ENCODE peak calls at places on chromosomes 11 and 22, in six cellular contexts. One of them, this sample, is unnamed. For H3K9me3, the result is how much of the 10 kb centered on the place peaks cover.

GRCh38 chr22:22507743-22508273 is 734 bp downstream of the ZNF280B start:
- DNase-seq in lower lobe of right lung: no peak
- DNase-seq in naive thymus-derived CD4-positive, alpha-beta T cell: no peak
- DNase-seq in upper lobe of right lung: no peak
- DNase-seq in GM23248: no peak
- DNase-seq in testis: no peak
- DNase-seq in this sample: no peak

GRCh38 chr11:41245704-41246398 is 213.6 kb downstream of the LRRC4C start:
- DNase-seq in upper lobe of right lung: peak
- DNase-seq in GM23248: no peak
- DNase-seq in lower lobe of right lung: no peak
- DNase-seq in testis: no peak
- DNase-seq in naive thymus-derived CD4-positive, alpha-beta T cell: no peak
- DNase-seq in this sample: no peak

GRCh38 chr11:26268980-26269660 is 62.8 kb upstream of the ANO3 start:
- DNase-seq in naive thymus-derived CD4-positive, alpha-beta T cell: no peak
- DNase-seq in upper lobe of right lung: no peak
- DNase-seq in GM23248: no peak
- DNase-seq in lower lobe of right lung: no peak
- DNase-seq in testis: no peak
- DNase-seq in this sample: no peak

GRCh38 chr11:11731311-11732083 is 109.7 kb upstream of the GALNT18 start:
- DNase-seq in testis: peak
- DNase-seq in upper lobe of right lung: no peak
- DNase-seq in naive thymus-derived CD4-positive, alpha-beta T cell: no peak
- DNase-seq in GM23248: peak
- DNase-seq in lower lobe of right lung: no peak
- DNase-seq in this sample: no peak

GRCh38 chr22:44884968-44885805 is 124.6 kb downstream of the PHF21B start:
- DNase-seq in testis: no peak
- DNase-seq in upper lobe of right lung: peak
- DNase-seq in GM23248: no peak
- DNase-seq in naive thymus-derived CD4-positive, alpha-beta T cell: no peak
- DNase-seq in lower lobe of right lung: no peak
- DNase-seq in this sample: no peak

GRCh38 chr11:44426119-44426518 is 116.2 kb upstream of the ALX4 start:
- DNase-seq in upper lobe of right lung: no peak
- DNase-seq in naive thymus-derived CD4-positive, alpha-beta T cell: no peak
- DNase-seq in lower lobe of right lung: no peak
- DNase-seq in testis: no peak
- DNase-seq in GM23248: no peak
- DNase-seq in this sample: no peak

GRCh38 chr11:110478410-110478809 is 48.7 kb downstream of the FDX1 start:
- DNase-seq in naive thymus-derived CD4-positive, alpha-beta T cell: no peak
- DNase-seq in upper lobe of right lung: no peak
- DNase-seq in GM23248: no peak
- DNase-seq in lower lobe of right lung: no peak
- DNase-seq in testis: peak
- DNase-seq in this sample: no peak

GRCh38 chr11:78786086-78786485 is 211.4 kb upstream of the NARS2 start:
- DNase-seq in testis: no peak
- DNase-seq in lower lobe of right lung: no peak
- DNase-seq in GM23248: no peak
- DNase-seq in naive thymus-derived CD4-positive, alpha-beta T cell: no peak
- DNase-seq in upper lobe of right lung: no peak
- DNase-seq in this sample: no peak

GRCh38 chr22:43260818-43261217 is 73.9 kb upstream of the TTLL12 start:
- DNase-seq in upper lobe of right lung: no peak
- DNase-seq in testis: peak
- DNase-seq in GM23248: no peak
- DNase-seq in naive thymus-derived CD4-positive, alpha-beta T cell: no peak
- DNase-seq in lower lobe of right lung: no peak
- DNase-seq in this sample: no peak

GRCh38 chr22:16563555-16564520 is 28.8 kb downstream of the CCT8L2 start:
- DNase-seq in GM23248: no peak
- DNase-seq in upper lobe of right lung: no peak
- DNase-seq in testis: no peak
- DNase-seq in lower lobe of right lung: peak
- DNase-seq in naive thymus-derived CD4-positive, alpha-beta T cell: no peak
- DNase-seq in this sample: no peak

GRCh38 chr22:42921301-42921700 is 64.2 kb upstream of the ARFGAP3 start:
- DNase-seq in lower lobe of right lung: no peak
- DNase-seq in GM23248: peak
- DNase-seq in upper lobe of right lung: peak
- DNase-seq in testis: no peak
- DNase-seq in naive thymus-derived CD4-positive, alpha-beta T cell: no peak
- DNase-seq in this sample: no peak

GRCh38 chr22:39962071-39962470 is 1.9 kb downstream of the TMA7B start:
- DNase-seq in GM23248: no peak
- DNase-seq in upper lobe of right lung: no peak
- DNase-seq in testis: no peak
- DNase-seq in naive thymus-derived CD4-positive, alpha-beta T cell: no peak
- DNase-seq in lower lobe of right lung: no peak
- DNase-seq in this sample: no peak

GRCh38 chr11:6817668-6818067 is 18.2 kb upstream of the OR6A2 start:
- DNase-seq in upper lobe of right lung: no peak
- DNase-seq in lower lobe of right lung: no peak
- DNase-seq in testis: no peak
- DNase-seq in naive thymus-derived CD4-positive, alpha-beta T cell: no peak
- DNase-seq in GM23248: peak
- DNase-seq in this sample: no peak

GRCh38 chr11:30488304-30488998 is 97.7 kb downstream of the MPPED2 start:
- DNase-seq in GM23248: no peak
- DNase-seq in naive thymus-derived CD4-positive, alpha-beta T cell: no peak
- DNase-seq in lower lobe of right lung: no peak
- DNase-seq in upper lobe of right lung: no peak
- DNase-seq in testis: no peak
- DNase-seq in this sample: no peak

GRCh38 chr22:39089928-39090327 is 7.1 kb upstream of the APOBEC3H start:
- DNase-seq in upper lobe of right lung: no peak
- DNase-seq in testis: no peak
- DNase-seq in lower lobe of right lung: no peak
- DNase-seq in GM23248: peak
- DNase-seq in naive thymus-derived CD4-positive, alpha-beta T cell: no peak
- DNase-seq in this sample: no peak

GRCh38 chr11:69122642-69123431 is 32.9 kb upstream of the SMIM38 start:
- DNase-seq in GM23248: peak
- DNase-seq in upper lobe of right lung: peak
- DNase-seq in naive thymus-derived CD4-positive, alpha-beta T cell: peak
- DNase-seq in lower lobe of right lung: peak
- DNase-seq in testis: no peak
- DNase-seq in this sample: peak

GRCh38 chr11:125102544-125102943 is 8.9 kb downstream of the TMEM218 start:
- DNase-seq in GM23248: no peak
- DNase-seq in testis: no peak
- DNase-seq in naive thymus-derived CD4-positive, alpha-beta T cell: no peak
- DNase-seq in lower lobe of right lung: no peak
- DNase-seq in upper lobe of right lung: no peak
- DNase-seq in this sample: no peak

GRCh38 chr11:9562716-9563115 is 10.8 kb upstream of the WEE1 start:
- DNase-seq in naive thymus-derived CD4-positive, alpha-beta T cell: no peak
- DNase-seq in lower lobe of right lung: no peak
- DNase-seq in GM23248: no peak
- DNase-seq in upper lobe of right lung: no peak
- DNase-seq in testis: no peak
- DNase-seq in this sample: no peak

GRCh38 chr11:34509336-34509902 is 4.2 kb downstream of the ELF5 start:
- DNase-seq in upper lobe of right lung: no peak
- DNase-seq in GM23248: no peak
- DNase-seq in testis: no peak
- DNase-seq in naive thymus-derived CD4-positive, alpha-beta T cell: no peak
- DNase-seq in lower lobe of right lung: no peak
- DNase-seq in this sample: no peak

GRCh38 chr11:34510673-34511072 is 2.9 kb downstream of the ELF5 start:
- DNase-seq in lower lobe of right lung: no peak
- DNase-seq in testis: no peak
- DNase-seq in GM23248: no peak
- DNase-seq in naive thymus-derived CD4-positive, alpha-beta T cell: no peak
- DNase-seq in upper lobe of right lung: no peak
- DNase-seq in this sample: no peak

GRCh38 chr11:34508514-34508913 is 5.1 kb downstream of the ELF5 start:
- DNase-seq in upper lobe of right lung: no peak
- DNase-seq in lower lobe of right lung: no peak
- DNase-seq in naive thymus-derived CD4-positive, alpha-beta T cell: no peak
- DNase-seq in testis: no peak
- DNase-seq in GM23248: no peak
- DNase-seq in this sample: no peak

GRCh38 chr11:34505874-34506273 is 7.7 kb downstream of the ELF5 start:
- DNase-seq in lower lobe of right lung: no peak
- DNase-seq in GM23248: no peak
- DNase-seq in testis: no peak
- DNase-seq in upper lobe of right lung: no peak
- DNase-seq in naive thymus-derived CD4-positive, alpha-beta T cell: no peak
- DNase-seq in this sample: no peak

GRCh38 chr11:34507156-34507555 is 6.4 kb downstream of the ELF5 start:
- DNase-seq in lower lobe of right lung: no peak
- DNase-seq in GM23248: no peak
- DNase-seq in testis: no peak
- DNase-seq in naive thymus-derived CD4-positive, alpha-beta T cell: no peak
- DNase-seq in upper lobe of right lung: no peak
- DNase-seq in this sample: no peak
- H3K9me3 ChIP-seq in lower lobe of right lung: under half
- H3K9me3 ChIP-seq in GM23248: under half
- H3K9me3 ChIP-seq in testis: under half
- H3K9me3 ChIP-seq in naive thymus-derived CD4-positive, alpha-beta T cell: under half
- H3K9me3 ChIP-seq in upper lobe of right lung: under half
- H3K9me3 ChIP-seq in this sample: under half

DNA sequence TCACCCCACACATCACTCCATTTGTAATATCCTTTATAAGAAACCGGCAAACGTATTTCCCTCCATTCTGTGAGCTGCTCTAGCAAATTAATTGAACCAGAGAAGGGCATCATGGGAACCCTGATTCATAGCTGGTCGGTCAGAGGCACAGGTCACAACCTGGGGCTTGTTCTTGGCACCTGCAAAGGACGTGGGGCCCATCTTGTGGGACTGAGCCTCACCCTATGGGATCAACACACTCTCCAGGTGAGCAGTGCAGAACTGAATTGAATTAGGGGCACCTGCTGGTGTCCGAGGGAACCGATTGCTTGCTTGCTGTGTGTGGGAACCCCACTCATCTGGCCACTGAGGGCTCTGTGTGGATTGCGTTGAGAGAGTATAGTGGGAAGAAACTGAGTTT is 145.3 kb downstream of the CTTN start:
- DNase-seq in testis: no peak
- DNase-seq in GM23248: no peak
- DNase-seq in lower lobe of right lung: peak
- DNase-seq in naive thymus-derived CD4-positive, alpha-beta T cell: no peak
- DNase-seq in upper lobe of right lung: no peak
- DNase-seq in this sample: no peak
- H3K9me3 ChIP-seq in testis: under half
- H3K9me3 ChIP-seq in GM23248: under half
- H3K9me3 ChIP-seq in lower lobe of right lung: under half
- H3K9me3 ChIP-seq in naive thymus-derived CD4-positive, alpha-beta T cell: under half
- H3K9me3 ChIP-seq in upper lobe of right lung: under half
- H3K9me3 ChIP-seq in this sample: under half

GRCh38 chr22:48151641-48152040 is 1389.2 kb downstream of the TBC1D22A start:
- DNase-seq in upper lobe of right lung: no peak
- DNase-seq in naive thymus-derived CD4-positive, alpha-beta T cell: no peak
- DNase-seq in lower lobe of right lung: no peak
- DNase-seq in GM23248: no peak
- DNase-seq in testis: no peak
- DNase-seq in this sample: no peak
- H3K9me3 ChIP-seq in upper lobe of right lung: under half
- H3K9me3 ChIP-seq in naive thymus-derived CD4-positive, alpha-beta T cell: under half
- H3K9me3 ChIP-seq in lower lobe of right lung: under half
- H3K9me3 ChIP-seq in GM23248: under half
- H3K9me3 ChIP-seq in testis: under half
- H3K9me3 ChIP-seq in this sample: under half

GRCh38 chr11:55826919-55827318 is at the start of gene OR5L2:
- DNase-seq in GM23248: no peak
- DNase-seq in lower lobe of right lung: no peak
- DNase-seq in testis: no peak
- DNase-seq in naive thymus-derived CD4-positive, alpha-beta T cell: no peak
- DNase-seq in upper lobe of right lung: no peak
- DNase-seq in this sample: no peak
- H3K9me3 ChIP-seq in GM23248: under half
- H3K9me3 ChIP-seq in lower lobe of right lung: under half
- H3K9me3 ChIP-seq in testis: under half
- H3K9me3 ChIP-seq in naive thymus-derived CD4-positive, alpha-beta T cell: under half
- H3K9me3 ChIP-seq in upper lobe of right lung: under half
- H3K9me3 ChIP-seq in this sample: under half

DNA sequence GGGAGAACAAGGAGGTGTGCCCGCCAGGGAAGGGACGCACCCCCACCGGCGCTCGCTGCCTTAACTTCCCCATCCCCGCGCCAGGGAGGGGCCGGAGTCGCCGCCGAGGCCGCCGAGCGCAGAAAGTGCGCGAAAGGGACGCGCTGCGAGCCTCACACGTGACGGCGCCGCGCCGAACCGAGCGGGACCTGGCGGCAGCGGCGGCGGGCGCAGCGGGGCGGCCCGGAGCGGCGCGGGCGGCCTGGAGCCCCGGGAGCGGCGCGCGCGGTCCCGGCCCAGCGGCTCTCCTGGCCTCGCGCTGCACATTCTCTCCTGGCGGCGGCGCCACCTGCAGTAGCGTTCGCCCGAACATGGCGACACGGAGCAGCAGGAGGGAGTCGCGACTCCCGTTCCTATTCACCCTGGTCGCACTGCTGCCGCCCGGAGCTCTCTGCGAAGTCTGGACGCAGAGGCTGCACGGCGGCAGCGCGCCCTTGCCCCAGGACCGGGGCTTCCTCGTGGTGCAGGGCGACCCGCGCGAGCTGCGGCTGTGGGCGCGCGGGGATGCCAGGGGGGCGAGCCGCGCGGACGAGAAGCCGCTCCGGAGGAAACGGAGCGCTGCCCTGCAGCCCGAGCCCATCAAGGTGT is at the start of gene SORL1:
- DNase-seq in upper lobe of right lung: peak
- DNase-seq in GM23248: peak
- DNase-seq in lower lobe of right lung: peak
- DNase-seq in testis: peak
- DNase-seq in naive thymus-derived CD4-positive, alpha-beta T cell: peak
- DNase-seq in this sample: peak
- H3K9me3 ChIP-seq in upper lobe of right lung: under half
- H3K9me3 ChIP-seq in GM23248: under half
- H3K9me3 ChIP-seq in lower lobe of right lung: under half
- H3K9me3 ChIP-seq in testis: under half
- H3K9me3 ChIP-seq in naive thymus-derived CD4-positive, alpha-beta T cell: under half
- H3K9me3 ChIP-seq in this sample: under half

This sample was measured in T-helper 17 cell.